ENCODE peak calls at places on chromosomes 1 and 21, in six cellular contexts. I is left cardiac atrium, R is NAMALWA, Y is heart right ventricle, G is H54, L is GM03348. M is an unnamed sample.

GRCh38 chr1:95916616-95917015 is 682.6 kb downstream of the RWDD3 start:
- DNase-seq in I (no peak), R (no peak), Y (no peak), G (no peak), L (peak), M (no peak)

GRCh38 chr1:206587904-206588303 is 24.4 kb downstream of the EIF2D start:
- DNase-seq in I (no peak), R (no peak), Y (no peak), G (no peak), L (no peak), M (no peak)

GRCh38 chr1:6889875-6890480 is 104.7 kb downstream of the CAMTA1 start:
- DNase-seq in I (peak), R (peak), Y (no peak), G (peak), L (peak), M (peak)

GRCh38 chr1:21834094-21834493 is 22.0 kb downstream of the LDLRAD2 start:
- DNase-seq in I (no peak), R (peak), Y (no peak), G (no peak), L (no peak), M (no peak)

GRCh38 chr1:204647114-204647804 is 38.3 kb downstream of the LRRN2 start:
- DNase-seq in I (no peak), R (peak), Y (no peak), G (peak), L (peak), M (peak)

GRCh38 chr1:186511761-186512637 is 51.1 kb upstream of the PDC start:
- DNase-seq in I (no peak), R (no peak), Y (no peak), G (no peak), L (no peak), M (peak)

GRCh38 chr1:5961601-5962000 is 30.6 kb downstream of the NPHP4 start:
- DNase-seq in I (no peak), R (no peak), Y (no peak), G (no peak), L (no peak), M (no peak)

GRCh38 chr1:175188936-175189335 is 3.6 kb downstream of the KIAA0040 start:
- DNase-seq in I (peak), R (peak), Y (no peak), G (no peak), L (no peak), M (peak)

GRCh38 chr21:28641731-28642130 is 350.9 kb downstream of the LTN1 start:
- DNase-seq in I (no peak), R (no peak), Y (no peak), G (no peak), L (no peak), M (no peak)

GRCh38 chr21:33937931-33938339 is 22.3 kb upstream of the ATP5PO start:
- DNase-seq in I (no peak), R (no peak), Y (no peak), G (no peak), L (no peak), M (peak)

GRCh38 chr21:45922648-45923047 is 58.9 kb upstream of the COL6A1 start:
- DNase-seq in I (no peak), R (no peak), Y (no peak), G (no peak), L (no peak), M (no peak)

GRCh38 chr1:227746676-227747075 is 11.4 kb downstream of the SNAP47 start:
- DNase-seq in I (no peak), R (no peak), Y (no peak), G (no peak), L (no peak), M (no peak)

GRCh38 chr1:82978461-82979324 is 1020.2 kb downstream of the TTLL7 start:
- DNase-seq in I (no peak), R (peak), Y (no peak), G (no peak), L (no peak), M (no peak)

GRCh38 chr1:98669355-98670296 is 8.1 kb downstream of the SNX7 start:
- DNase-seq in I (no peak), R (no peak), Y (no peak), G (no peak), L (peak), M (no peak)

GRCh38 chr1:148158594-148158993 is 6.5 kb upstream of the NBPF11 start:
- DNase-seq in I (no peak), R (no peak), Y (no peak), G (no peak), L (no peak), M (no peak)

GRCh38 chr1:78687315-78687714 is 37.7 kb downstream of the IFI44 start:
- DNase-seq in I (no peak), R (no peak), Y (no peak), G (no peak), L (no peak), M (no peak)